ENCODE peak calls at places on chromosomes 4 and X, in seven cellular contexts. M, Y, I, Q, D, L and V are unnamed samples.

GRCh38 chr4:42519803-42520417 is 122.6 kb downstream of the SHISA3 start:
- DNase-seq in M (no peak), Y (peak; percentile 73), I (no peak), Q (peak; percentile 57), D (peak; percentile 55), L (peak; percentile 66), V (peak; percentile 72)

GRCh38 chr4:17168571-17168970 is 270.1 kb upstream of the LDB2 start:
- DNase-seq in M (no peak), Y (peak; percentile 85), I (no peak), Q (no peak), D (peak; percentile 77), L (no peak), V (no peak)

GRCh38 chr4:140176735-140177134 is 22.8 kb upstream of the MAML3 start:
- DNase-seq in M (no peak), Y (peak; percentile 58), I (no peak), Q (peak; percentile 42), D (peak; percentile 38), L (no peak), V (no peak)

GRCh38 chr4:87543835-87544461 is 14.8 kb upstream of the SPARCL1 start:
- DNase-seq in M (no peak), Y (peak; percentile 77), I (no peak), Q (peak; percentile 69), D (peak; percentile 50), L (peak; percentile 45), V (no peak)

GRCh38 chr4:20254517-20255250 is 3.0 kb downstream of the SLIT2 start:
- DNase-seq in M (peak; percentile 63), Y (peak; percentile 60), I (no peak), Q (peak; percentile 23), D (peak; percentile 35), L (peak; percentile 67), V (no peak)

GRCh38 chr4:40199999-40200880 is 3.4 kb downstream of the RHOH start:
- DNase-seq in M (no peak), Y (peak; percentile 29), I (peak; percentile 21), Q (no peak), D (peak; percentile 61), L (no peak), V (peak; percentile 43)

GRCh38 chrX:118226060-118226428 is 109.4 kb upstream of the KLHL13 start:
- DNase-seq in M (no peak), Y (peak; percentile 40), I (no peak), Q (peak; percentile 46), D (peak; percentile 6), L (peak; percentile 39), V (no peak)

GRCh38 chr4:185209031-185209851 is at the start of gene SNX25:
- DNase-seq in M (peak; percentile 90), Y (peak; percentile 65), I (peak; percentile 92), Q (peak; percentile 84), D (peak; percentile 76), L (peak; percentile 93), V (peak; percentile 84)

GRCh38 chrX:123087326-123087725 is 96.8 kb upstream of the GRIA3 start:
- DNase-seq in M (no peak), Y (peak; percentile 64), I (no peak), Q (peak; percentile 85), D (peak; percentile 50), L (no peak), V (no peak)

GRCh38 chr4:104490770-104491395 is 3.8 kb downstream of the CXXC4 start:
- DNase-seq in M (peak; percentile 81), Y (peak; percentile 28), I (peak; percentile 78), Q (peak; percentile 57), D (peak; percentile 29), L (peak; percentile 93), V (peak; percentile 13)

GRCh38 chrX:2183193-2183725 is 317.5 kb downstream of the DHRSX start:
- DNase-seq in M (no peak), Y (no peak), I (no peak), Q (no peak), D (peak; percentile 10), L (no peak), V (no peak)

GRCh38 chr4:141909541-141909940 is 273.2 kb downstream of the IL15 start:
- DNase-seq in M (no peak), Y (no peak), I (no peak), Q (no peak), D (no peak), L (no peak), V (no peak)

GRCh38 chrX:11786862-11787261 is 28.8 kb downstream of the MSL3 start:
- DNase-seq in M (no peak), Y (peak; percentile 5), I (no peak), Q (peak; percentile 42), D (peak; percentile 28), L (no peak), V (peak; percentile 22)

GRCh38 chrX:39767446-39767845 is 330.3 kb downstream of the BCOR start:
- DNase-seq in M (no peak), Y (no peak), I (no peak), Q (no peak), D (peak; percentile 47), L (no peak), V (no peak)

GRCh38 chr4:114383721-114384120 is 214.9 kb upstream of the UGT8 start:
- DNase-seq in M (no peak), Y (peak; percentile 88), I (no peak), Q (peak; percentile 51), D (peak; percentile 51), L (no peak), V (no peak)

GRCh38 chrX:128975716-128976115 is 547.6 kb downstream of the SMARCA1 start:
- DNase-seq in M (no peak), Y (peak; percentile 3), I (no peak), Q (peak; percentile 17), D (no peak), L (peak; percentile 66), V (no peak)

GRCh38 chr4:48025005-48025404 is 8.4 kb downstream of the NIPAL1 start:
- DNase-seq in M (no peak), Y (peak; percentile 39), I (no peak), Q (peak; percentile 42), D (peak; percentile 20), L (no peak), V (no peak)

GRCh38 chr4:128847074-128847724 is 37.7 kb downstream of the JADE1 start:
- DNase-seq in M (no peak), Y (peak; percentile 46), I (no peak), Q (peak; percentile 42), D (no peak), L (no peak), V (no peak)

DNA sequence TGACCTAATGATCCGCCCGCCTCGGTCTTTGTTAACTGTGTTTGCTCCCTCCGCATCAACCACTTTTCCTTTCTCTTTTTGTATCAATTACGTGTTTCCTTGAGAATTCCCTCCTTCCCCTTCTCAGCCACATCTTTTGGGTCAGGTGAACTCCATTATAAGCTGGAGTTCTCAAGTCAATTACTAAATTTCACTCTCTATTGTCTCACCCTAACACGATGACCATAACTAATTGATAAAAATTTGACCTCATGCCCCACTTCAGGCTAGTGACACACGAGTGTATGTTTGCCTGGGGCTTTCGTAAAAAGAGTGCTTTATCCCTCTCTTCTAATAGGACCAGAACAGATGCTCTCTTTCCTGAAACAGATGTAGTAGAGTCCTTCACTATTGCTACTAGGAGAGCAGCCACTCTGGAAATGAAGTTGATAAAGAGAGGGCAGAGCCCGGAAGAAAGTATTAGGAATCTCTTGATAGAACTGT is 403.6 kb upstream of the ANXA10 start:
- DNase-seq in M (no peak), Y (no peak), I (no peak), Q (no peak), D (no peak), L (no peak), V (no peak)
- H3K4me3 ChIP-seq in M (no peak overlapping the region), Y (no peak overlapping the region), I (no peak overlapping the region), Q (no peak overlapping the region), D (peak overlapping the region; percentile 1), L (no peak overlapping the region), V (no peak overlapping the region)

GRCh38 chr4:2036866-2037265 is 22.3 kb upstream of the NAT8L start:
- DNase-seq in M (no peak), Y (no peak), I (no peak), Q (no peak), D (no peak), L (no peak), V (no peak)

GRCh38 chr4:2041234-2042130 is 17.6 kb upstream of the NAT8L start:
- DNase-seq in M (peak; percentile 79), Y (peak; percentile 80), I (peak; percentile 75), Q (peak; percentile 41), D (peak; percentile 71), L (peak; percentile 83), V (peak; percentile 65)

GRCh38 chr4:2040391-2041233 is 18.5 kb upstream of the NAT8L start:
- DNase-seq in M (peak; percentile 53), Y (no peak), I (no peak), Q (no peak), D (no peak), L (peak; percentile 22), V (no peak)

GRCh38 chr4:2036327-2036726 is 22.8 kb upstream of the NAT8L start:
- DNase-seq in M (no peak), Y (no peak), I (no peak), Q (no peak), D (no peak), L (no peak), V (no peak)
- H3K4me3 ChIP-seq in M (no peak overlapping the region), Y (no peak overlapping the region), I (no peak overlapping the region), Q (no peak overlapping the region), D (no peak overlapping the region), L (no peak overlapping the region), V (no peak overlapping the region)

DNA sequence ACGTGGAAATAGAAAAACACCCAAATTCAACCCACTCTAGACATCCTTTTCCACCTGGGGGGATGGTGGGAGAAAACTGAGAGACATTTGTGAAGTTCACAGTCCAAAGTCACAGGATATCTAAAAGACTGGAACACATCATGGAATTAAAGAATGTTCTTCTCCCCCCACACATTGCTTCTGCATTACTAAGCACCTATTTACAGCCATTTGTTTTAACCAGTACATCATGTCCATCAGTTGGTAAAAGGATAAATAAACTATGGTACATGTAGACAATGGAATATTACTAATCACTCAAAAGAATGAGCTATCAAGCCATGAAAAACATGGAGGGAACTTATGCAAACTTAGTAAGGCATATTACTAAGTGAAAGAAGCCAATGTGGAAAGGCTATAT is 185.5 kb upstream of the ANXA10 start:
- DNase-seq in M (no peak), Y (peak; percentile 71), I (no peak), Q (no peak), D (no peak), L (no peak), V (no peak)
- H3K4me3 ChIP-seq in M (no peak overlapping the region), Y (no peak overlapping the region), I (no peak overlapping the region), Q (no peak overlapping the region), D (no peak overlapping the region), L (no peak overlapping the region), V (no peak overlapping the region)

GRCh38 chr4:85779165-85779564 is 304.2 kb downstream of the ARHGAP24 start:
- DNase-seq in M (no peak), Y (peak; percentile 86), I (no peak), Q (peak; percentile 45), D (peak; percentile 75), L (no peak), V (no peak)
- H3K4me3 ChIP-seq in M (no peak overlapping the region), Y (peak overlapping the region; percentile 39), I (no peak overlapping the region), Q (no peak overlapping the region), D (peak overlapping the region; percentile 55), L (no peak overlapping the region), V (no peak overlapping the region)

DNA sequence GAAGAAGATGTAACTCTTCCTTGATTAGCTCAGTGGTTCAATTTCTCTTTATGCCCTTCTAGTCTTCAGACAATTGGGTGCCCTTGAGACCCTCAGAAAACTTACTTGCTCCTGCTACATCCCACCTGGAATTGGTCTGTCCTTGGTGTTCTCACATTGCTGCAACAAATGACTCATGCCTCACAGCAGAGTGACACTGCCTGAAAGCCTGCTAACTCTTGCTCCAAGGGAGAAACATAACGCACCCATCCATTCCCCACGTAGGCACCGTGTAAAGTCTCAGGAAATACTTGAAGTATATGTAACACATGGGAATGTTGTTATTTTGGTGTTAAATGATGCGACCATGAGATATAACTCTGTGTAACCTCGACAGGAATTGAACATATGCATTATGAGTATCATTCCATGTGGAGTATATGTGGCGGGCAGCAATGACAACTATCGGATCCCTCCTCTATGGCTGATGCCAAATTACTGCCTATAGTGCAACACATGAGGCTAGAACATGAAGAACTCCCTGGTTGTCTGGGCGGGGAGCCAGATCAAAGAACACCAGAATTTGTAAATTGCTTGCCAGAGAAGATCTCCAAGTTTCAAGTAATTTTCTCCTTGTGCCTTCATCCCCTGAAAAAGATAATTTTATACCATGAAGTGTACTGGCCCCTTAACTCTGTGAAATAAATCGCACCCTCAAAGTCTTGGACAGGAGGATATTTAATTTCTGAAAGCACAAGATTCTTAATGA is 231.3 kb upstream of the STK26 start:
- DNase-seq in M (no peak), Y (no peak), I (peak; percentile 30), Q (no peak), D (no peak), L (no peak), V (no peak)
- H3K4me3 ChIP-seq in M (no peak overlapping the region), Y (no peak overlapping the region), I (peak overlapping the region; percentile 36), Q (no peak overlapping the region), D (peak overlapping the region; percentile 51), L (no peak overlapping the region), V (peak overlapping the region; percentile 37)